ENCODE peak calls at places on chromosome 6, in nine cellular contexts. One of them, this sample, is unnamed.
A peak's percentile ranks its signal among the peaks of the same experiment; 100 is the strongest.

GRCh38 chr6:111406200-111406711 is 76.8 kb downstream of the REV3L start:
- DNase-seq in thyroid gland: no peak
- DNase-seq in body of pancreas: no peak
- DNase-seq in uterus: no peak
- DNase-seq in IMR-90: no peak
- DNase-seq in gastrocnemius medialis: no peak
- DNase-seq in prostate gland: no peak
- DNase-seq in heart left ventricle: no peak
- DNase-seq in A549: no peak
- DNase-seq in this sample: no peak

GRCh38 chr6:98976674-98977365 is 29.1 kb upstream of the FBXL4 start:
- DNase-seq in thyroid gland: no peak
- DNase-seq in body of pancreas: no peak
- DNase-seq in uterus: no peak
- DNase-seq in IMR-90: no peak
- DNase-seq in gastrocnemius medialis: no peak
- DNase-seq in prostate gland: no peak
- DNase-seq in heart left ventricle: no peak
- DNase-seq in A549: no peak
- DNase-seq in this sample: no peak

GRCh38 chr6:53433617-53434285 is 85.0 kb upstream of the ELOVL5 start:
- DNase-seq in thyroid gland: no peak
- DNase-seq in body of pancreas: no peak
- DNase-seq in uterus: no peak
- DNase-seq in IMR-90: no peak
- DNase-seq in gastrocnemius medialis: no peak
- DNase-seq in prostate gland: peak; percentile 19
- DNase-seq in heart left ventricle: no peak
- DNase-seq in A549: no peak
- DNase-seq in this sample: no peak

GRCh38 chr6:109296971-109297372 is 85.3 kb downstream of the CD164 start:
- DNase-seq in thyroid gland: no peak
- DNase-seq in body of pancreas: no peak
- DNase-seq in uterus: no peak
- DNase-seq in IMR-90: no peak
- DNase-seq in gastrocnemius medialis: no peak
- DNase-seq in prostate gland: no peak
- DNase-seq in heart left ventricle: no peak
- DNase-seq in A549: no peak
- DNase-seq in this sample: no peak

GRCh38 chr6:12761376-12762115 is 45.0 kb downstream of the PHACTR1 start:
- DNase-seq in thyroid gland: no peak
- DNase-seq in body of pancreas: no peak
- DNase-seq in uterus: no peak
- DNase-seq in IMR-90: no peak
- DNase-seq in gastrocnemius medialis: no peak
- DNase-seq in prostate gland: no peak
- DNase-seq in heart left ventricle: no peak
- DNase-seq in A549: peak; percentile 4
- DNase-seq in this sample: no peak

GRCh38 chr6:158519354-158519753 is 40.5 kb upstream of the TMEM181 start:
- DNase-seq in thyroid gland: no peak
- DNase-seq in body of pancreas: no peak
- DNase-seq in uterus: no peak
- DNase-seq in IMR-90: no peak
- DNase-seq in gastrocnemius medialis: no peak
- DNase-seq in prostate gland: no peak
- DNase-seq in heart left ventricle: no peak
- DNase-seq in A549: no peak
- DNase-seq in this sample: no peak

GRCh38 chr6:20426177-20427082 is 24.8 kb downstream of the E2F3 start:
- DNase-seq in thyroid gland: peak; percentile 88
- DNase-seq in body of pancreas: no peak
- DNase-seq in uterus: no peak
- DNase-seq in IMR-90: no peak
- DNase-seq in gastrocnemius medialis: no peak
- DNase-seq in prostate gland: no peak
- DNase-seq in heart left ventricle: no peak
- DNase-seq in A549: no peak
- DNase-seq in this sample: no peak

GRCh38 chr6:41071501-41071922 is 644 bp downstream of the OARD1 start:
- DNase-seq in thyroid gland: no peak
- DNase-seq in body of pancreas: no peak
- DNase-seq in uterus: no peak
- DNase-seq in IMR-90: peak; percentile 76
- DNase-seq in gastrocnemius medialis: no peak
- DNase-seq in prostate gland: no peak
- DNase-seq in heart left ventricle: no peak
- DNase-seq in A549: no peak
- DNase-seq in this sample: no peak

GRCh38 chr6:138012682-138013081 is 94.5 kb downstream of the PERP start:
- DNase-seq in thyroid gland: no peak
- DNase-seq in body of pancreas: no peak
- DNase-seq in uterus: no peak
- DNase-seq in IMR-90: no peak
- DNase-seq in gastrocnemius medialis: no peak
- DNase-seq in prostate gland: no peak
- DNase-seq in heart left ventricle: no peak
- DNase-seq in A549: no peak
- DNase-seq in this sample: no peak

GRCh38 chr6:7646394-7646793 is 56.4 kb downstream of the SNRNP48 start:
- DNase-seq in thyroid gland: no peak
- DNase-seq in body of pancreas: no peak
- DNase-seq in uterus: no peak
- DNase-seq in IMR-90: peak; percentile 68
- DNase-seq in gastrocnemius medialis: no peak
- DNase-seq in prostate gland: no peak
- DNase-seq in heart left ventricle: no peak
- DNase-seq in A549: no peak
- DNase-seq in this sample: no peak

GRCh38 chr6:38151580-38152500 is 332.3 kb downstream of the ZFAND3 start:
- DNase-seq in thyroid gland: no peak
- DNase-seq in body of pancreas: no peak
- DNase-seq in uterus: no peak
- DNase-seq in IMR-90: no peak
- DNase-seq in gastrocnemius medialis: no peak
- DNase-seq in prostate gland: no peak
- DNase-seq in heart left ventricle: no peak
- DNase-seq in A549: no peak
- DNase-seq in this sample: no peak

GRCh38 chr6:89387516-89388222 is 24.4 kb downstream of the RRAGD start:
- DNase-seq in thyroid gland: no peak
- DNase-seq in body of pancreas: no peak
- DNase-seq in uterus: no peak
- DNase-seq in IMR-90: no peak
- DNase-seq in gastrocnemius medialis: no peak
- DNase-seq in prostate gland: no peak
- DNase-seq in heart left ventricle: no peak
- DNase-seq in A549: no peak
- DNase-seq in this sample: no peak

GRCh38 chr6:114747995-114748625 is 405.3 kb upstream of the HS3ST5 start:
- DNase-seq in thyroid gland: peak; percentile 42
- DNase-seq in body of pancreas: peak; percentile 65
- DNase-seq in uterus: no peak
- DNase-seq in IMR-90: peak; percentile 45
- DNase-seq in gastrocnemius medialis: no peak
- DNase-seq in prostate gland: no peak
- DNase-seq in heart left ventricle: peak; percentile 7
- DNase-seq in A549: peak; percentile 31
- DNase-seq in this sample: no peak

GRCh38 chr6:7129784-7130569 is 22.2 kb downstream of the RREB1 start:
- DNase-seq in thyroid gland: peak; percentile 67
- DNase-seq in body of pancreas: peak; percentile 83
- DNase-seq in uterus: no peak
- DNase-seq in IMR-90: peak; percentile 65
- DNase-seq in gastrocnemius medialis: peak; percentile 91
- DNase-seq in prostate gland: no peak
- DNase-seq in heart left ventricle: no peak
- DNase-seq in A549: no peak
- DNase-seq in this sample: no peak

GRCh38 chr6:89297695-89298351 is 17.3 kb downstream of the GABRR2 start:
- DNase-seq in thyroid gland: no peak
- DNase-seq in body of pancreas: no peak
- DNase-seq in uterus: peak; percentile 56
- DNase-seq in IMR-90: peak; percentile 99
- DNase-seq in gastrocnemius medialis: peak; percentile 88
- DNase-seq in prostate gland: peak; percentile 33
- DNase-seq in heart left ventricle: peak; percentile 82
- DNase-seq in A549: peak; percentile 76
- DNase-seq in this sample: no peak

GRCh38 chr6:18412073-18412472 is 24.9 kb downstream of the RNF144B start:
- DNase-seq in thyroid gland: no peak
- DNase-seq in body of pancreas: no peak
- DNase-seq in uterus: no peak
- DNase-seq in IMR-90: no peak
- DNase-seq in gastrocnemius medialis: no peak
- DNase-seq in prostate gland: no peak
- DNase-seq in heart left ventricle: no peak
- DNase-seq in A549: no peak
- DNase-seq in this sample: no peak
- TF ChIP-seq CTCF in thyroid gland: no peak
- TF ChIP-seq CTCF in body of pancreas: no peak
- TF ChIP-seq CTCF in uterus: no peak
- TF ChIP-seq CTCF in IMR-90: no peak
- TF ChIP-seq CTCF in gastrocnemius medialis: no peak
- TF ChIP-seq CTCF in prostate gland: no peak
- TF ChIP-seq CTCF in heart left ventricle: no peak
- TF ChIP-seq CTCF in A549: no peak
- TF ChIP-seq CTCF in this sample: no peak

DNA sequence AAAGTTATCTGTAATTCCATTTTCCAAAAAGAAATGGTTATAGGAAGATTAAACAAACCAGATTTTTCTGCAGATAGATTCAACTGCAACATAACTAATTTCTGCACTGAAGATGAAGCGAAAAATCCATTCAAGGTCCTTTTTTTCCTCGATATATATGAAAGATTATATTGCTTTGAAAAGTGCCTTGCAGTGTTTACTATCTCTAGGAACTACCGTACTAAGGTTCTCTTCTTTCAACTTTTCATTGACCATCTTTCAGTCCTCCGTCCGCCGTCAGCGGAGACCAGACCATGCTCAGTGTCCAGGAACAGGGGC is 545 bp downstream of the ZNF322 start:
- DNase-seq in thyroid gland: no peak
- DNase-seq in body of pancreas: no peak
- DNase-seq in uterus: no peak
- DNase-seq in IMR-90: no peak
- DNase-seq in gastrocnemius medialis: no peak
- DNase-seq in prostate gland: no peak
- DNase-seq in heart left ventricle: no peak
- DNase-seq in A549: no peak
- DNase-seq in this sample: no peak
- TF ChIP-seq POLR2A in thyroid gland: no peak
- TF ChIP-seq POLR2A in body of pancreas: no peak
- TF ChIP-seq POLR2A in uterus: no peak
- TF ChIP-seq POLR2A in IMR-90: no peak
- TF ChIP-seq POLR2A in gastrocnemius medialis: no peak
- TF ChIP-seq POLR2A in prostate gland: no peak
- TF ChIP-seq POLR2A in heart left ventricle: no peak
- TF ChIP-seq POLR2A in A549: no peak
- TF ChIP-seq POLR2A in this sample: no peak

GRCh38 chr6:132282696-132283095 is 118.6 kb downstream of the MOXD1 start:
- DNase-seq in thyroid gland: no peak
- DNase-seq in body of pancreas: no peak
- DNase-seq in uterus: no peak
- DNase-seq in IMR-90: no peak
- DNase-seq in gastrocnemius medialis: no peak
- DNase-seq in prostate gland: no peak
- DNase-seq in heart left ventricle: no peak
- DNase-seq in A549: no peak
- DNase-seq in this sample: no peak

GRCh38 chr6:132289761-132290160 is 111.5 kb downstream of the MOXD1 start:
- DNase-seq in thyroid gland: no peak
- DNase-seq in body of pancreas: no peak
- DNase-seq in uterus: no peak
- DNase-seq in IMR-90: no peak
- DNase-seq in gastrocnemius medialis: no peak
- DNase-seq in prostate gland: no peak
- DNase-seq in heart left ventricle: no peak
- DNase-seq in A549: no peak
- DNase-seq in this sample: no peak

GRCh38 chr6:132285004-132285780 is 116.1 kb downstream of the MOXD1 start:
- DNase-seq in thyroid gland: no peak
- DNase-seq in body of pancreas: no peak
- DNase-seq in uterus: no peak
- DNase-seq in IMR-90: no peak
- DNase-seq in gastrocnemius medialis: no peak
- DNase-seq in prostate gland: no peak
- DNase-seq in heart left ventricle: no peak
- DNase-seq in A549: no peak
- DNase-seq in this sample: no peak

GRCh38 chr6:132287101-132287500 is 114.2 kb downstream of the MOXD1 start:
- DNase-seq in thyroid gland: no peak
- DNase-seq in body of pancreas: no peak
- DNase-seq in uterus: no peak
- DNase-seq in IMR-90: no peak
- DNase-seq in gastrocnemius medialis: no peak
- DNase-seq in prostate gland: no peak
- DNase-seq in heart left ventricle: no peak
- DNase-seq in A549: no peak
- DNase-seq in this sample: no peak

DNA sequence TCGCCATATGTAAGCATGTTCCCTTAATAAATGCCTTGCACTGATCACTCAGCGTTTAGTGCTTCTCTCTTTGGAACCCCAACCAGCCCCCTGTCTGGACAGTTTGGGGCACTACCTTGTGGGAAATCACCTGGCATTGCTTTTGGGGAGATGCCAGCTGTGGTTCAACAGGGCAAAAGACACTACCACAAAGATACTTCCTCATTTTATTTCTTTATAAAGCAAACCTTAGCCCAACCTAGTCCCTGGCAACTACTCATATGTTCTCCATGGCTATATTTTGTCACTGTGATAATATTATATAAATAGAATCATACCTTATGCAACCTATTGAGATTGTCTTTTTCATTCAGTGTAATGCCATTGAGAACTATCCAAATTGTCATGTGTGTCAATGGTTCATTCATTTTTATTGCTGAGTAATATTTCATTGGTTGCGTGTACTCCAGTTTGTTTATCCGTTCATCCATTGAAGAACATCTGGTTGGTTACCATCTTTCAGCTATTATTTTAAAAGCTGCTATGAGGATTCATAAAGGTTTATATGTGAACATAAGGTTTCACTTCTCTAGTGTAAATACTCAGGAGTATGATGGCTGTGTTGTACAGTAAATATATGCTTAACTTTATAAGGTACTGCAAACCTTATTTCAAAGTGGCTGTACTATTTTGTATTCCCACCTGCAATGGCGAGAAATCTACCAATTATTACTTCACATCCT is 114.8 kb downstream of the MOXD1 start:
- DNase-seq in thyroid gland: no peak
- DNase-seq in body of pancreas: no peak
- DNase-seq in uterus: no peak
- DNase-seq in IMR-90: no peak
- DNase-seq in gastrocnemius medialis: no peak
- DNase-seq in prostate gland: no peak
- DNase-seq in heart left ventricle: no peak
- DNase-seq in A549: no peak
- DNase-seq in this sample: no peak
- TF ChIP-seq CTCF in thyroid gland: no peak
- TF ChIP-seq CTCF in body of pancreas: no peak
- TF ChIP-seq CTCF in uterus: no peak
- TF ChIP-seq CTCF in IMR-90: no peak
- TF ChIP-seq CTCF in gastrocnemius medialis: no peak
- TF ChIP-seq CTCF in prostate gland: no peak
- TF ChIP-seq CTCF in heart left ventricle: no peak
- TF ChIP-seq CTCF in A549: no peak
- TF ChIP-seq CTCF in this sample: no peak

GRCh38 chr6:121901432-121901831 is 466.0 kb downstream of the GJA1 start:
- DNase-seq in thyroid gland: no peak
- DNase-seq in body of pancreas: no peak
- DNase-seq in uterus: no peak
- DNase-seq in IMR-90: no peak
- DNase-seq in gastrocnemius medialis: no peak
- DNase-seq in prostate gland: no peak
- DNase-seq in heart left ventricle: no peak
- DNase-seq in A549: no peak
- DNase-seq in this sample: no peak
- TF ChIP-seq POLR2A in thyroid gland: no peak
- TF ChIP-seq POLR2A in body of pancreas: no peak
- TF ChIP-seq POLR2A in uterus: no peak
- TF ChIP-seq POLR2A in IMR-90: no peak
- TF ChIP-seq POLR2A in gastrocnemius medialis: no peak
- TF ChIP-seq POLR2A in prostate gland: no peak
- TF ChIP-seq POLR2A in heart left ventricle: no peak
- TF ChIP-seq POLR2A in A549: no peak
- TF ChIP-seq POLR2A in this sample: no peak